ENCODE peak calls at places on chromosomes 6 and 20, in seven cellular contexts. One of them, this sample, is unnamed.

GRCh38 chr6:33609444-33610034 is 11.6 kb upstream of the ITPR3 start:
- DNase-seq in HepG2: no peak
- DNase-seq in SK-N-SH: no peak
- DNase-seq in H1: no peak
- DNase-seq in K562: no peak
- DNase-seq in GM12892: no peak
- DNase-seq in GM12878: no peak
- DNase-seq in this sample: no peak

GRCh38 chr6:130559166-130559565 is 193.3 kb downstream of the TMEM200A start:
- DNase-seq in HepG2: no peak
- DNase-seq in SK-N-SH: no peak
- DNase-seq in H1: no peak
- DNase-seq in K562: no peak
- DNase-seq in GM12892: no peak
- DNase-seq in GM12878: no peak
- DNase-seq in this sample: no peak

GRCh38 chr6:32046450-32047083 is 8.4 kb downstream of the CYP21A2 start:
- DNase-seq in HepG2: peak
- DNase-seq in SK-N-SH: peak
- DNase-seq in H1: peak
- DNase-seq in K562: peak
- DNase-seq in GM12892: no peak
- DNase-seq in GM12878: no peak
- DNase-seq in this sample: no peak

GRCh38 chr6:36596359-36596758 is 2.2 kb downstream of the SRSF3 start:
- DNase-seq in HepG2: no peak
- DNase-seq in SK-N-SH: no peak
- DNase-seq in H1: no peak
- DNase-seq in K562: peak
- DNase-seq in GM12892: no peak
- DNase-seq in GM12878: no peak
- DNase-seq in this sample: no peak

GRCh38 chr6:29637247-29637646 is 4.3 kb upstream of the GABBR1 start:
- DNase-seq in HepG2: no peak
- DNase-seq in SK-N-SH: no peak
- DNase-seq in H1: no peak
- DNase-seq in K562: no peak
- DNase-seq in GM12892: no peak
- DNase-seq in GM12878: no peak
- DNase-seq in this sample: no peak

GRCh38 chr20:25239387-25240370 is 8.2 kb upstream of the PYGB start:
- DNase-seq in HepG2: no peak
- DNase-seq in SK-N-SH: no peak
- DNase-seq in H1: no peak
- DNase-seq in K562: no peak
- DNase-seq in GM12892: no peak
- DNase-seq in GM12878: no peak
- DNase-seq in this sample: no peak

GRCh38 chr6:111199935-111200822 is 112.9 kb downstream of the SLC16A10 start:
- DNase-seq in HepG2: no peak
- DNase-seq in SK-N-SH: no peak
- DNase-seq in H1: no peak
- DNase-seq in K562: no peak
- DNase-seq in GM12892: no peak
- DNase-seq in GM12878: no peak
- DNase-seq in this sample: no peak

GRCh38 chr6:113719545-113719944 is 137.6 kb upstream of the MARCKS start:
- DNase-seq in HepG2: no peak
- DNase-seq in SK-N-SH: no peak
- DNase-seq in H1: no peak
- DNase-seq in K562: no peak
- DNase-seq in GM12892: no peak
- DNase-seq in GM12878: no peak
- DNase-seq in this sample: no peak

GRCh38 chr6:18302561-18303439 is 38.5 kb upstream of the DEK start:
- DNase-seq in HepG2: peak
- DNase-seq in SK-N-SH: no peak
- DNase-seq in H1: no peak
- DNase-seq in K562: peak
- DNase-seq in GM12892: no peak
- DNase-seq in GM12878: no peak
- DNase-seq in this sample: no peak

GRCh38 chr6:44661221-44661609 is 273.7 kb downstream of the CDC5L start:
- DNase-seq in HepG2: peak
- DNase-seq in SK-N-SH: no peak
- DNase-seq in H1: no peak
- DNase-seq in K562: no peak
- DNase-seq in GM12892: no peak
- DNase-seq in GM12878: no peak
- DNase-seq in this sample: no peak

GRCh38 chr6:147279423-147279822 is 75.2 kb downstream of the STXBP5 start:
- DNase-seq in HepG2: no peak
- DNase-seq in SK-N-SH: no peak
- DNase-seq in H1: no peak
- DNase-seq in K562: no peak
- DNase-seq in GM12892: no peak
- DNase-seq in GM12878: no peak
- DNase-seq in this sample: no peak

GRCh38 chr20:20489623-20490341 is 121.9 kb downstream of the INSM1 start:
- DNase-seq in HepG2: no peak
- DNase-seq in SK-N-SH: no peak
- DNase-seq in H1: no peak
- DNase-seq in K562: no peak
- DNase-seq in GM12892: no peak
- DNase-seq in GM12878: no peak
- DNase-seq in this sample: no peak

GRCh38 chr6:1851681-1852456 is 242.2 kb downstream of the FOXC1 start:
- DNase-seq in HepG2: no peak
- DNase-seq in SK-N-SH: no peak
- DNase-seq in H1: no peak
- DNase-seq in K562: no peak
- DNase-seq in GM12892: no peak
- DNase-seq in GM12878: no peak
- DNase-seq in this sample: no peak

GRCh38 chr6:46510656-46511055 is 19.4 kb upstream of the RCAN2 start:
- DNase-seq in HepG2: no peak
- DNase-seq in SK-N-SH: no peak
- DNase-seq in H1: no peak
- DNase-seq in K562: no peak
- DNase-seq in GM12892: no peak
- DNase-seq in GM12878: no peak
- DNase-seq in this sample: no peak

GRCh38 chr6:117613920-117614535 is 11.7 kb upstream of the GOPC start:
- DNase-seq in HepG2: no peak
- DNase-seq in SK-N-SH: no peak
- DNase-seq in H1: no peak
- DNase-seq in K562: no peak
- DNase-seq in GM12892: no peak
- DNase-seq in GM12878: no peak
- DNase-seq in this sample: no peak

GRCh38 chr6:84926756-84927155 is 162.4 kb upstream of the TBX18 start:
- DNase-seq in HepG2: no peak
- DNase-seq in SK-N-SH: no peak
- DNase-seq in H1: no peak
- DNase-seq in K562: no peak
- DNase-seq in GM12892: no peak
- DNase-seq in GM12878: no peak
- DNase-seq in this sample: no peak

GRCh38 chr20:32227316-32227715 is 19.6 kb downstream of the POFUT1 start:
- DNase-seq in HepG2: no peak
- DNase-seq in SK-N-SH: no peak
- DNase-seq in H1: no peak
- DNase-seq in K562: no peak
- DNase-seq in GM12892: no peak
- DNase-seq in GM12878: no peak
- DNase-seq in this sample: no peak

GRCh38 chr6:28658475-28659249 is 133.0 kb downstream of the GPX5 start:
- DNase-seq in HepG2: no peak
- DNase-seq in SK-N-SH: peak
- DNase-seq in H1: peak
- DNase-seq in K562: no peak
- DNase-seq in GM12892: no peak
- DNase-seq in GM12878: no peak
- DNase-seq in this sample: no peak

GRCh38 chr6:159282351-159282750 is 113.2 kb downstream of the FNDC1 start:
- DNase-seq in HepG2: no peak
- DNase-seq in SK-N-SH: no peak
- DNase-seq in H1: no peak
- DNase-seq in K562: no peak
- DNase-seq in GM12892: no peak
- DNase-seq in GM12878: no peak
- DNase-seq in this sample: no peak

GRCh38 chr6:81387163-81387562 is 365.3 kb downstream of the TENT5A start:
- DNase-seq in HepG2: no peak
- DNase-seq in SK-N-SH: no peak
- DNase-seq in H1: no peak
- DNase-seq in K562: no peak
- DNase-seq in GM12892: no peak
- DNase-seq in GM12878: no peak
- DNase-seq in this sample: no peak

GRCh38 chr6:154569136-154569862 is 58.8 kb upstream of the CNKSR3 start:
- DNase-seq in HepG2: no peak
- DNase-seq in SK-N-SH: peak
- DNase-seq in H1: no peak
- DNase-seq in K562: no peak
- DNase-seq in GM12892: no peak
- DNase-seq in GM12878: no peak
- DNase-seq in this sample: no peak

GRCh38 chr6:30244560-30244959 is 31.4 kb upstream of the TRIM26 start:
- DNase-seq in HepG2: no peak
- DNase-seq in SK-N-SH: no peak
- DNase-seq in H1: no peak
- DNase-seq in K562: no peak
- DNase-seq in GM12892: no peak
- DNase-seq in GM12878: no peak
- DNase-seq in this sample: no peak

GRCh38 chr6:3518356-3518841 is 61.5 kb upstream of the SLC22A23 start:
- DNase-seq in HepG2: peak
- DNase-seq in SK-N-SH: no peak
- DNase-seq in H1: no peak
- DNase-seq in K562: no peak
- DNase-seq in GM12892: no peak
- DNase-seq in GM12878: no peak
- DNase-seq in this sample: no peak

GRCh38 chr6:167146977-167147376 is 10.8 kb downstream of the GPR31 start:
- DNase-seq in HepG2: no peak
- DNase-seq in SK-N-SH: no peak
- DNase-seq in H1: peak
- DNase-seq in K562: no peak
- DNase-seq in GM12892: no peak
- DNase-seq in GM12878: no peak
- DNase-seq in this sample: no peak

GRCh38 chr20:21099653-21100589 is 6.2 kb downstream of the LINC00237 start:
- DNase-seq in HepG2: no peak
- DNase-seq in SK-N-SH: peak
- DNase-seq in H1: peak
- DNase-seq in K562: peak
- DNase-seq in GM12892: no peak
- DNase-seq in GM12878: no peak
- DNase-seq in this sample: peak

GRCh38 chr20:16918366-16918765 is 170.2 kb downstream of the OTOR start:
- DNase-seq in HepG2: no peak
- DNase-seq in SK-N-SH: no peak
- DNase-seq in H1: no peak
- DNase-seq in K562: no peak
- DNase-seq in GM12892: no peak
- DNase-seq in GM12878: no peak
- DNase-seq in this sample: no peak

GRCh38 chr20:16914277-16914676 is 166.1 kb downstream of the OTOR start:
- DNase-seq in HepG2: no peak
- DNase-seq in SK-N-SH: no peak
- DNase-seq in H1: no peak
- DNase-seq in K562: no peak
- DNase-seq in GM12892: no peak
- DNase-seq in GM12878: no peak
- DNase-seq in this sample: no peak

GRCh38 chr20:16922834-16923233 is 174.7 kb downstream of the OTOR start:
- DNase-seq in HepG2: no peak
- DNase-seq in SK-N-SH: no peak
- DNase-seq in H1: no peak
- DNase-seq in K562: no peak
- DNase-seq in GM12892: no peak
- DNase-seq in GM12878: no peak
- DNase-seq in this sample: no peak

GRCh38 chr20:16916165-16916564 is 168.0 kb downstream of the OTOR start:
- DNase-seq in HepG2: no peak
- DNase-seq in SK-N-SH: no peak
- DNase-seq in H1: no peak
- DNase-seq in K562: no peak
- DNase-seq in GM12892: no peak
- DNase-seq in GM12878: no peak
- DNase-seq in this sample: no peak

GRCh38 chr20:16919841-16920240 is 171.7 kb downstream of the OTOR start:
- DNase-seq in HepG2: no peak
- DNase-seq in SK-N-SH: no peak
- DNase-seq in H1: no peak
- DNase-seq in K562: no peak
- DNase-seq in GM12892: no peak
- DNase-seq in GM12878: no peak
- DNase-seq in this sample: no peak
- TF ChIP-seq TAF1 in HepG2: no peak
- TF ChIP-seq TAF1 in SK-N-SH: no peak
- TF ChIP-seq TAF1 in H1: no peak
- TF ChIP-seq TAF1 in K562: no peak
- TF ChIP-seq TAF1 in GM12892: no peak
- TF ChIP-seq TAF1 in GM12878: no peak
- TF ChIP-seq TAF1 in this sample: no peak

GRCh38 chr6:157244780-157245179 is 78.5 kb downstream of the TMEM242 start:
- DNase-seq in HepG2: no peak
- DNase-seq in SK-N-SH: no peak
- DNase-seq in H1: no peak
- DNase-seq in K562: no peak
- DNase-seq in GM12892: no peak
- DNase-seq in GM12878: no peak
- DNase-seq in this sample: no peak
- TF ChIP-seq TAF1 in HepG2: no peak
- TF ChIP-seq TAF1 in SK-N-SH: no peak
- TF ChIP-seq TAF1 in H1: no peak
- TF ChIP-seq TAF1 in K562: no peak
- TF ChIP-seq TAF1 in GM12892: no peak
- TF ChIP-seq TAF1 in GM12878: no peak
- TF ChIP-seq TAF1 in this sample: no peak

DNA sequence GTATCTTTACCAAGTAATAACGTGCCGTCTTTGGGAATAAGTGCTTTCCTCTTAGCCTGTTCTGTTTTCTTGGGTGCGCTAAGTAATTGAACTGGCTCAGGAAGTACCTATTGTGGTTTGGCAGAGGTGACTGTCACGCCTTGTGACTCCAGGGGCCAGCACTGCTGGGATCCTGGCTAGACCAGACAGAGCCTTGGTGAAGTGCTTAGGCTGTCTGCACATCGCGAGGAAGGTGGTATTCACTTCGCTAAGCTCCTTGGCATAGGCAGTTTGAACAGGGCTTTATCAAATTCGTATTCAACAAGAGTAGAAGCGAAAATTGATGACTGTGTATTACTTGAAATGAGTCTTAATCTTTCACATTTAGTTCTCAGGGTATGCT is 17.6 kb downstream of the PRDM1 start:
- DNase-seq in HepG2: no peak
- DNase-seq in SK-N-SH: no peak
- DNase-seq in H1: no peak
- DNase-seq in K562: peak
- DNase-seq in GM12892: peak
- DNase-seq in GM12878: no peak
- DNase-seq in this sample: no peak
- TF ChIP-seq TAF1 in HepG2: no peak
- TF ChIP-seq TAF1 in SK-N-SH: no peak
- TF ChIP-seq TAF1 in H1: no peak
- TF ChIP-seq TAF1 in K562: no peak
- TF ChIP-seq TAF1 in GM12892: no peak
- TF ChIP-seq TAF1 in GM12878: no peak
- TF ChIP-seq TAF1 in this sample: no peak

GRCh38 chr6:69456086-69456485 is 340.7 kb downstream of the LMBRD1 start:
- DNase-seq in HepG2: no peak
- DNase-seq in SK-N-SH: no peak
- DNase-seq in H1: no peak
- DNase-seq in K562: no peak
- DNase-seq in GM12892: no peak
- DNase-seq in GM12878: no peak
- DNase-seq in this sample: no peak
- TF ChIP-seq TAF1 in HepG2: no peak
- TF ChIP-seq TAF1 in SK-N-SH: no peak
- TF ChIP-seq TAF1 in H1: no peak
- TF ChIP-seq TAF1 in K562: no peak
- TF ChIP-seq TAF1 in GM12892: no peak
- TF ChIP-seq TAF1 in GM12878: no peak
- TF ChIP-seq TAF1 in this sample: no peak

This sample was measured in GM12891.